ENCODE peak calls at places on chromosomes 4 and X, in five cellular contexts. O is activated T-cell treated with anti-CD3 and anti-CD28 coated beads, Interleukin-2, amount 50 U/mL, for 4 hours; Z is GDM1; L is stimulated activated CD8-positive, alpha-beta memory T cell treated with anti-CD3 and anti-CD28 coated beads, Interleukin-12 subunit alpha, Interleukin-12 subunit beta, amount 100 ng/mL, for 1 hour; X is EL. H is an unnamed sample.

GRCh38 chrX:32562261-32562660 is 649.1 kb downstream of the DMD start:
- DNase-seq in L (no peak), O (no peak), X (no peak), Z (no peak), H (no peak)

GRCh38 chr4:183348706-183349659 is 26.8 kb upstream of the CLDN24 start:
- DNase-seq in L (no peak), X (peak), Z (no peak), O (no peak), H (peak)

GRCh38 chr4:91113130-91113706 is 986.0 kb downstream of the CCSER1 start:
- DNase-seq in X (no peak), O (no peak), Z (no peak), L (no peak), H (no peak)

GRCh38 chrX:123138473-123138872 is 45.6 kb upstream of the GRIA3 start:
- DNase-seq in O (no peak), Z (no peak), X (peak), L (no peak), H (no peak)

GRCh38 chrX:24231169-24231568 is 81.6 kb downstream of the ZFX start:
- DNase-seq in Z (no peak), L (no peak), O (no peak), X (peak), H (no peak)

GRCh38 chr4:83504974-83505373 is 20.1 kb upstream of the ABRAXAS1 start:
- DNase-seq in O (no peak), L (no peak), X (no peak), Z (no peak), H (no peak)

GRCh38 chr4:27145556-27145955 is 284.9 kb downstream of the STIM2 start:
- DNase-seq in Z (no peak), O (no peak), L (no peak), X (no peak), H (no peak)

GRCh38 chr4:184424993-184425758 is 49.2 kb downstream of the IRF2 start:
- DNase-seq in X (no peak), Z (no peak), O (no peak), L (no peak), H (no peak)

GRCh38 chrX:80430826-80431501 is 10.7 kb downstream of the TENT5D start:
- DNase-seq in X (no peak), Z (no peak), O (no peak), L (no peak), H (no peak)